ENCODE peak calls at places on chromosome 22, in seven cellular contexts. B is transverse colon, W is GM12878, J is sigmoid colon, L is tibial nerve, Y is GM12892, V is ovary. R is an unnamed sample.

GRCh38 chr22:24106385-24107381 is 74.6 kb upstream of the SUSD2 start:
- DNase-seq in W (peak), V (no peak), Y (no peak), B (peak), J (no peak), L (no peak), R (no peak)

GRCh38 chr22:33116846-33117547 is 58.8 kb upstream of the SYN3 start:
- DNase-seq in W (no peak), V (no peak), L (no peak), J (no peak), Y (no peak), B (no peak), R (no peak)

GRCh38 chr22:42719656-42720262 is 911 bp downstream of the A4GALT start:
- DNase-seq in L (no peak), W (no peak), V (no peak), Y (no peak), B (no peak), J (no peak), R (no peak)

GRCh38 chr22:26585104-26585790 is 4.7 kb downstream of the TPST2 start:
- DNase-seq in L (no peak), J (peak), B (no peak), W (no peak), V (peak), Y (no peak), R (peak)

GRCh38 chr22:39241632-39242388 is 3.0 kb downstream of the PDGFB start:
- DNase-seq in B (no peak), Y (no peak), L (no peak), V (no peak), W (no peak), J (no peak), R (no peak)

GRCh38 chr22:33299245-33299956 is 241.2 kb upstream of the SYN3 start:
- DNase-seq in B (no peak), Y (peak), W (peak), L (no peak), V (no peak), J (no peak), R (no peak)

GRCh38 chr22:39308614-39309363 is 10.6 kb downstream of the RPL3 start:
- DNase-seq in L (peak), J (peak), B (peak), Y (no peak), W (no peak), V (peak), R (peak)

GRCh38 chr22:43476751-43477150 is 64.9 kb downstream of the MPPED1 start:
- DNase-seq in W (no peak), J (no peak), B (no peak), L (no peak), V (no peak), Y (no peak), R (no peak)

GRCh38 chr22:22226448-22227187 is 18.0 kb upstream of the VPREB1 start:
- DNase-seq in L (no peak), Y (no peak), J (no peak), W (no peak), B (no peak), V (no peak), R (no peak)

GRCh38 chr22:42788466-42788865 is 67.8 kb upstream of the A4GALT start:
- DNase-seq in B (no peak), Y (no peak), J (no peak), W (no peak), L (no peak), V (no peak), R (no peak)

GRCh38 chr22:39661842-39662676 is 91.5 kb downstream of the CACNA1I start:
- DNase-seq in L (no peak), W (no peak), B (peak), V (no peak), Y (no peak), J (no peak), R (no peak)

GRCh38 chr22:27879923-27880322 is 39.1 kb downstream of the PITPNB start:
- DNase-seq in V (no peak), W (no peak), Y (no peak), J (no peak), B (no peak), L (no peak), R (peak)

GRCh38 chr22:20020533-20021195 is at the start of gene TANGO2:
- DNase-seq in Y (peak), W (peak), L (peak), V (peak), J (peak), B (peak), R (peak)

GRCh38 chr22:45092644-45093043 is 71.1 kb upstream of the NUP50 start:
- DNase-seq in J (no peak), L (no peak), W (no peak), Y (no peak), V (no peak), B (no peak), R (no peak)

GRCh38 chr22:21796231-21796630 is 60.6 kb upstream of the YPEL1 start:
- DNase-seq in Y (no peak), V (no peak), L (no peak), B (no peak), J (no peak), W (no peak), R (no peak)

GRCh38 chr22:35191412-35191811 is 65.9 kb upstream of the HMGXB4 start:
- DNase-seq in V (no peak), J (no peak), Y (no peak), B (no peak), L (no peak), W (no peak), R (peak)

GRCh38 chr22:33194529-33194928 is 136.3 kb upstream of the SYN3 start:
- DNase-seq in Y (no peak), W (no peak), B (no peak), V (no peak), L (no peak), J (no peak), R (no peak)

GRCh38 chr22:28538922-28539321 is 140.7 kb downstream of the TTC28 start:
- DNase-seq in B (no peak), L (no peak), J (no peak), W (no peak), V (no peak), Y (no peak), R (no peak)

GRCh38 chr22:28018461-28018927 is 99.4 kb upstream of the PITPNB start:
- DNase-seq in V (peak), Y (no peak), B (peak), L (peak), J (peak), W (no peak), R (no peak)

GRCh38 chr22:28034760-28035401 is 115.8 kb upstream of the PITPNB start:
- DNase-seq in J (peak), Y (no peak), L (peak), W (no peak), B (peak), V (peak), R (no peak)

GRCh38 chr22:19174106-19175025 is 4.2 kb downstream of the SLC25A1 start:
- DNase-seq in V (peak), Y (no peak), B (no peak), W (peak), L (peak), J (peak), R (peak)

GRCh38 chr22:48239461-48240164 is 1477.2 kb downstream of the TBC1D22A start:
- DNase-seq in V (no peak), L (no peak), J (no peak), B (no peak), W (no peak), Y (no peak), R (no peak)

GRCh38 chr22:42313204-42313603 is 42.8 kb upstream of the TCF20 start:
- DNase-seq in L (no peak), J (no peak), W (no peak), B (no peak), Y (no peak), V (no peak), R (no peak)

GRCh38 chr22:43197271-43197941 is 10.5 kb upstream of the TTLL12 start:
- DNase-seq in W (no peak), B (no peak), L (no peak), V (no peak), Y (no peak), J (no peak), R (no peak)

GRCh38 chr22:40024201-40025061 is 29.7 kb downstream of the FAM83F start:
- DNase-seq in B (peak), V (peak), J (peak), L (peak), Y (peak), W (no peak), R (peak)

GRCh38 chr22:23183107-23183698 is 2.9 kb downstream of the BCR start:
- DNase-seq in B (peak), W (no peak), Y (no peak), J (no peak), L (peak), V (peak), R (no peak)

GRCh38 chr22:27795053-27795452 is 6.5 kb downstream of the MN1 start:
- DNase-seq in Y (no peak), V (no peak), L (no peak), W (no peak), J (no peak), B (no peak), R (no peak)

GRCh38 chr22:35150163-35151107 is 84.5 kb downstream of the ISX start:
- DNase-seq in B (peak), L (no peak), V (peak), W (no peak), J (peak), Y (no peak), R (no peak)

GRCh38 chr22:44658371-44658953 is 43.5 kb upstream of the PRR5 start:
- DNase-seq in Y (peak), B (peak), L (no peak), J (peak), V (peak), W (no peak), R (no peak)

GRCh38 chr22:38862375-38863329 is 9.4 kb downstream of the CBX6 start:
- DNase-seq in Y (no peak), L (no peak), B (peak), V (peak), W (no peak), J (peak), R (no peak)

GRCh38 chr22:44366372-44367310 is 53.9 kb upstream of the SHISAL1 start:
- DNase-seq in B (no peak), V (peak), J (peak), L (no peak), W (no peak), Y (no peak), R (no peak)

GRCh38 chr22:39205344-39206021 is 39.3 kb downstream of the PDGFB start:
- DNase-seq in Y (peak), B (no peak), J (peak), L (no peak), W (no peak), V (no peak), R (peak)

GRCh38 chr22:21564411-21564810 is 3.1 kb upstream of the UBE2L3 start:
- DNase-seq in Y (no peak), B (no peak), W (no peak), V (no peak), L (no peak), J (no peak), R (no peak)

GRCh38 chr22:43381693-43382092 is 30.1 kb upstream of the MPPED1 start:
- DNase-seq in L (no peak), Y (peak), J (peak), B (peak), V (no peak), W (no peak), R (no peak)

GRCh38 chr22:23904855-23905254 is 10.7 kb downstream of the MIF start:
- DNase-seq in W (no peak), B (no peak), L (no peak), Y (no peak), J (no peak), V (no peak), R (no peak)

GRCh38 chr22:33918676-33919590 is 1.3 kb downstream of the LARGE1 start:
- DNase-seq in Y (no peak), L (no peak), B (no peak), J (no peak), V (no peak), W (no peak), R (no peak)

GRCh38 chr22:19988965-19989724 is 27.5 kb downstream of the ARVCF start:
- DNase-seq in W (no peak), L (no peak), B (no peak), J (no peak), V (peak), Y (no peak), R (no peak)

GRCh38 chr22:43152001-43152354 is 619 bp downstream of the TSPO start:
- DNase-seq in Y (no peak), J (no peak), B (no peak), V (no peak), L (no peak), W (no peak), R (no peak)

GRCh38 chr22:44085743-44086741 is 61.9 kb downstream of the PARVB start:
- DNase-seq in Y (peak), V (peak), W (peak), J (peak), L (no peak), B (peak), R (peak)

GRCh38 chr22:41285441-41285819 is 557 bp downstream of the RANGAP1 start:
- DNase-seq in W (no peak), V (peak), B (peak), L (no peak), J (peak), Y (peak), R (peak)
- TF ChIP-seq POLR2A in W (no peak), V (no peak), B (no peak), L (no peak), J (no peak), Y (peak), R (no peak)

GRCh38 chr22:36328635-36329216 is 59.0 kb downstream of the MYH9 start:
- DNase-seq in B (peak), V (peak), Y (no peak), J (peak), W (peak), L (no peak), R (no peak)

GRCh38 chr22:36324414-36324813 is 63.4 kb downstream of the MYH9 start:
- DNase-seq in J (no peak), V (no peak), B (no peak), W (no peak), Y (no peak), L (no peak), R (no peak)

GRCh38 chr22:36325163-36326031 is 62.4 kb downstream of the MYH9 start:
- DNase-seq in W (no peak), V (peak), L (no peak), Y (no peak), B (peak), J (peak), R (no peak)

GRCh38 chr22:36327922-36328551 is 59.7 kb downstream of the MYH9 start:
- DNase-seq in W (no peak), B (no peak), V (no peak), L (no peak), J (peak), Y (no peak), R (no peak)

DNA sequence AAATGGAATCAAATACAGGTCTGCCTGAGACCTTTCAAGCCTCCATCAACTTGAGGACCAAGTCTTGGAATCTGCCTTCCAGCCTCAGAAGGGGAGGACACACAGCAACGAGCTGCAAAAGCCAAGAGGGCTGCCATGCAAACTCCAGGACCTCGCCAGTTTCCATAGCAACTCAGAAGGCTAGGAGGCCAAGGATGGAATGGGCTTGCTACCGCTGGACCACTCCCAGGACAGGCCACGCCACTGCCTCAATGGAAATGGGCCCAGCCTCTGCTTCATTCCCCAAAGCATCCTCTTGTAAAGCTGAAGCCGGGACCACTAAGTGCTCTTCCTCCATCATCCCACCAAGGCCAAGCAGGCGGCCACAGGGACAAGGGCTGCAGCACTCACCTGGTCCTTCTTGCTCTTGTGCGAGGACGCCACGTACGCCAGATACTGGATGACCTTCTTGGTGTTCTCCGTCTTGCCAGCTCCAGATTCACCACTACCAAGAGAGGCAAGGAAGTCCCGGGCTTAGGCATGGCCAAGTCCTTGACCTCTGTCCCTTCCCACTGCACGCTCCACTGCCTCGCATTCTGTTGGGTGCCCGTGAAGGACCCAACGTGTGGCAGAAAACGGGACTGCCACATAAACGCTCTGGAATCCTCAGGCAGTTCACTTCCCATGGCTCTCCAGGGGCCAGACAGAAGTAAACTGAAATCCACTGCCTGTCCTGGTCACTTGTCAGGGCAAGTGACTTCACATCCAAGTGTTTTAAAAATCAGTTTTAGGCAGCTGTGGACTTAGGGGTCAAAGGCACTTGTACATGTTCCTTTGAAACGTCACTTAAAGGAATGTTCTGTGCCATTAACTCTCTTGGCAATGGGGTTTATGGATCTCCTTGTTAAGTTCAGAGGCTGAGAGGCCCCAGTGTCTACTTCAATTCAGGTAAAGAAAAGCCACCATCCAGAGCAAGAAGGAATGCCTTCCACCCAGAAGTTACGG is 61.3 kb downstream of the MYH9 start:
- DNase-seq in J (no peak), V (no peak), L (no peak), Y (no peak), B (no peak), W (no peak), R (no peak)
- TF ChIP-seq POLR2A in J (no peak), V (no peak), L (no peak), Y (peak), B (no peak), W (peak), R (no peak)

GRCh38 chr22:17271711-17272451 is 52.6 kb upstream of the ADA2 start:
- DNase-seq in Y (no peak), V (no peak), B (no peak), W (no peak), L (no peak), J (peak), R (no peak)

GRCh38 chr22:17268501-17269223 is 49.4 kb upstream of the ADA2 start:
- DNase-seq in B (no peak), Y (no peak), V (no peak), L (no peak), J (no peak), W (no peak), R (no peak)

GRCh38 chr22:17269224-17269606 is 50.0 kb upstream of the ADA2 start:
- DNase-seq in V (no peak), Y (no peak), L (no peak), J (no peak), B (no peak), W (no peak), R (no peak)

GRCh38 chr22:17267661-17268330 is 48.6 kb upstream of the ADA2 start:
- DNase-seq in W (no peak), B (no peak), L (no peak), V (no peak), J (no peak), Y (no peak), R (no peak)

DNA sequence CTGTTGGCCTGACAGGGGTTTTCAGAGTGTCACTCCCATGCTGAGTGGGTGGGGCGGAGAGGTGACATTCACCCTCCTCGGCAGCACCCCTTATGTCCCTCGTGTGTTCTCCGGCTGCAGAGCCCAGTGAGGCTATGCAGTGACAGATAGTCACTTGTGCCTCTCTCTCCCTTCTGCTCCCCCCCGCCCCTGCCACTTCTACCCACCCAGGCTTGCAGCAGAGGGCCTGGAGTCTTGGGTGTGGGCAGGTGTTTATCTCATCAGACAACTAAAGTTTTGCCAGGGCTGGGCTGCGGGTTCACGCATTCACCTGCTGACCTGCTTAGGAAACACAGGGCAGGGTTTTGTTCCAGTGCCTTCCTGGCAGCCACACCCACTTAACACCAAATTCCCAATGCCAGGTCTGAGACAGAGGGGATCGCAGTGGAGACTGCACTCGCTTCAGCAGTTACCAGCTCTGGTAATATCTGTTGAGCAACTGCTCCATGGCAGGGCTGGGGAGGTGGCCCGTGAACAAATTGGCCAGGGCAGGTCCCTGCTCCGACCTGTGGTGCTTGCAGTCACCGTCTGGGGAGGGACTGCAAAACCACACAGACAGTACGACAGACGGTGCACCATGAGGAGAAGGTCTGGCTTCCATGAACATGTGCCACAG is 50.5 kb upstream of the ADA2 start:
- DNase-seq in J (no peak), W (no peak), V (no peak), Y (no peak), L (no peak), B (peak), R (no peak)
- TF ChIP-seq POLR2A in J (no peak), W (no peak), V (no peak), Y (no peak), L (no peak), B (peak), R (no peak)

GRCh38 chr22:37571258-37571991 is 8.5 kb downstream of the LGALS2 start:
- DNase-seq in B (no peak), Y (no peak), L (no peak), W (no peak), V (no peak), J (no peak), R (peak)
- TF ChIP-seq POLR2A in B (no peak), Y (no peak), L (no peak), W (no peak), V (no peak), J (no peak), R (no peak)

DNA sequence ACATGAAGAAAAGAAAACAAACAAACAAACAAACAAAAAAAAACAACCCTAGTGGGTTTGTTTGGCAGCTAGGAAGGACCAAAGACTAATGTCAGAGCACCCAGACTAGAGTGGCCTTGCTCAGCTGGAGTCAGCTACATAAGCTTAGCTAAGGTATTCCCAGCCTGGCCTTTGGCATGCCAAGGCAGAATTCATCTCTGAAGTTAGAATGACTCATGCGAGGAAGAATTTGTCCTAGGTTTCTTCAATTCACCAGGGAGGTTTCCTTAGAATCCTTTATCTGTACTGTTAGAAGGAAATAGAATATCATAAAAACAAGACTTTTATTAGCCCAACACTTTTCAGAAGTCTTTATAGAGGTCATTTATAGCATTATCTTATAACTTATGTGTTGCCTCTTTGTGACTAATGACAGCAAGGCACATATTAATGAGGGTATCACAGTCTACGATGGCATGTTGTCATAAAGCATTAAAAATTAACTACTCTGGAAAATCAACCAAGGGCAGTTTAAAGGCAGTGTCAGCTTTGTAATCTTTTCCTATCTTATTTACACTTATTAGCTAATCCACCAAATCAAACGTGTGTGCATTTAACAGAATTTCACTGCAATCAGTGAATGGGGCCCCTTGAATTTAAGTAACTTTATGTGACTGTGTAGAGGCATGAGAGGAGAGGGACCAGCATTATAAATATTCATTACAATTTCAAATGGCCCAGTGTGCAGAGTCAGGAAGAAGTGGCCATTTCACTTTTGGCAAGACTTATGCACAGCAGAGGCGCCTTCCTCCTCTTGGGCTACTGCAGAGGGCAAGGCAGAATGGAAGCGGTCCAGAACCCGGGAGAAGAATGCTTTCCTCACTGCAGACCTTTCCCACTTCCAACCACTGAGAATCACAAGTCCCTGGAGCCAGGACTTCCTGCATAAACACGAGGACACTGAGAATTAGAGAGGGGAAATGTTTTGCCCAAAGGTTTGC is 36.3 kb downstream of the SLC5A1 start:
- DNase-seq in L (no peak), B (peak), W (no peak), V (no peak), J (no peak), Y (no peak), R (peak)
- TF ChIP-seq POLR2A in L (no peak), B (no peak), W (no peak), V (no peak), J (no peak), Y (no peak), R (no peak)

R was measured in H54.